ENCODE peak calls at places on chromosomes 13 and 19, in ten cellular contexts. B, C, S, P, V, D, R, Z, T and F are unnamed samples.

GRCh38 chr13:26943748-26944147 is 183.2 kb upstream of the GPR12 start:
- DNase-seq in B (no peak), C (no peak), S (no peak), P (no peak), V (no peak), D (no peak), R (no peak), Z (no peak), T (no peak), F (no peak)

GRCh38 chr13:99380402-99380801 is 73.2 kb upstream of the GPR183 start:
- DNase-seq in B (no peak), C (no peak), S (no peak), P (no peak), V (no peak), D (peak), R (no peak), Z (no peak), T (no peak), F (no peak)

GRCh38 chr13:41577437-41577836 is 120.1 kb downstream of the RGCC start:
- DNase-seq in B (peak), C (peak), S (peak), P (peak), V (no peak), D (no peak), R (no peak), Z (peak), T (no peak), F (no peak)

GRCh38 chr19:3844596-3844995 is 24.2 kb downstream of the ZFR2 start:
- DNase-seq in B (no peak), C (no peak), S (no peak), P (no peak), V (no peak), D (no peak), R (no peak), Z (no peak), T (no peak), F (peak)

GRCh38 chr13:25538276-25538675 is 166.5 kb downstream of the ATP8A2 start:
- DNase-seq in B (no peak), C (no peak), S (no peak), P (no peak), V (no peak), D (no peak), R (no peak), Z (no peak), T (no peak), F (no peak)

GRCh38 chr19:52961981-52962380 is 700 bp downstream of the ZNF816 start:
- DNase-seq in B (no peak), C (no peak), S (no peak), P (no peak), V (no peak), D (no peak), R (no peak), Z (no peak), T (peak), F (peak)

GRCh38 chr19:41327499-41328156 is 17.7 kb downstream of the CCDC97 start:
- DNase-seq in B (peak), C (peak), S (no peak), P (peak), V (peak), D (no peak), R (no peak), Z (no peak), T (peak), F (peak)

GRCh38 chr13:98532254-98532653 is 44.7 kb downstream of the STK24 start:
- DNase-seq in B (no peak), C (no peak), S (no peak), P (no peak), V (no peak), D (no peak), R (no peak), Z (no peak), T (no peak), F (no peak)

DNA sequence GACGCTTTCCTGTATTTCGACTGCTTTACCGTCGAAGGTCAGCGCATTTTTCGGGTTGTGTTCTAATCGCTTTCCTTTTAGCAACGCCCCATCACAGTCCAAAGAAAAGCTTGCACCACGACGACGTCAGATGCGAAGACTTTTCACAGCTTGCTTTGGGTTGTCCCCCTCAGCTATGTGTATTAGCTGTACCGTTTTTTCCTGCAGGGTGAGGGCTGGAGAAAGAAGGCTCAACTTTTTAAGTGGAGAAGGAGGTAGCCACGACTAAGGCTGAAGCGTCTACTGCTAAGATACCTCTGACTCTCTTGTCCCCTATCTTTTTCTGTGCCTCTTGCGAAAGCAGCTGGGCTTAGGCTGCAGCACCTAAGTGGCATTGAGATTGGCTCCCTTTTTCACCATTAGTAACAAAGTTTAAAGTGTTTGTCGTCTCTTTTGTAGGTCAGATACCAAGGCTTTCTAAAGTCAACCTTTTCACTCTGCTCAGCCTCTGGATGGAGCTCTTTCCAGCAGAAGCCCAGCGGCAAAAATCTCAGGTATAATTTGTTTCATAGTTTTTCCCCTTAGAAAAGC is 793 bp downstream of the CDADC1 start:
- DNase-seq in B (no peak), C (peak), S (peak), P (no peak), V (no peak), D (no peak), R (no peak), Z (no peak), T (peak), F (peak)
- TF ChIP-seq CTCF in B (no peak), C (no peak), S (no peak), P (no peak), V (no peak), D (no peak), R (no peak), Z (no peak), T (no peak), F (peak)

GRCh38 chr19:35015576-35016351 is 14.5 kb upstream of the SCN1B start:
- DNase-seq in B (no peak), C (no peak), S (peak), P (no peak), V (no peak), D (no peak), R (no peak), Z (no peak), T (no peak), F (no peak)

GRCh38 chr19:35011737-35012682 is 11.9 kb downstream of the GRAMD1A start:
- DNase-seq in B (no peak), C (no peak), S (no peak), P (no peak), V (no peak), D (no peak), R (no peak), Z (no peak), T (no peak), F (no peak)

GRCh38 chr19:35011091-35011689 is 11.1 kb downstream of the GRAMD1A start:
- DNase-seq in B (no peak), C (no peak), S (no peak), P (no peak), V (no peak), D (no peak), R (no peak), Z (no peak), T (no peak), F (no peak)

GRCh38 chr19:35013820-35014754 is 14.0 kb downstream of the GRAMD1A start:
- DNase-seq in B (no peak), C (no peak), S (no peak), P (no peak), V (no peak), D (no peak), R (no peak), Z (no peak), T (no peak), F (no peak)

GRCh38 chr19:35013047-35013819 is 13.1 kb downstream of the GRAMD1A start:
- DNase-seq in B (peak), C (peak), S (peak), P (peak), V (peak), D (peak), R (peak), Z (no peak), T (peak), F (no peak)
- TF ChIP-seq CTCF in B (peak), C (peak), S (peak), P (peak), V (peak), D (peak), R (peak), Z (peak), T (peak), F (peak)

DNA sequence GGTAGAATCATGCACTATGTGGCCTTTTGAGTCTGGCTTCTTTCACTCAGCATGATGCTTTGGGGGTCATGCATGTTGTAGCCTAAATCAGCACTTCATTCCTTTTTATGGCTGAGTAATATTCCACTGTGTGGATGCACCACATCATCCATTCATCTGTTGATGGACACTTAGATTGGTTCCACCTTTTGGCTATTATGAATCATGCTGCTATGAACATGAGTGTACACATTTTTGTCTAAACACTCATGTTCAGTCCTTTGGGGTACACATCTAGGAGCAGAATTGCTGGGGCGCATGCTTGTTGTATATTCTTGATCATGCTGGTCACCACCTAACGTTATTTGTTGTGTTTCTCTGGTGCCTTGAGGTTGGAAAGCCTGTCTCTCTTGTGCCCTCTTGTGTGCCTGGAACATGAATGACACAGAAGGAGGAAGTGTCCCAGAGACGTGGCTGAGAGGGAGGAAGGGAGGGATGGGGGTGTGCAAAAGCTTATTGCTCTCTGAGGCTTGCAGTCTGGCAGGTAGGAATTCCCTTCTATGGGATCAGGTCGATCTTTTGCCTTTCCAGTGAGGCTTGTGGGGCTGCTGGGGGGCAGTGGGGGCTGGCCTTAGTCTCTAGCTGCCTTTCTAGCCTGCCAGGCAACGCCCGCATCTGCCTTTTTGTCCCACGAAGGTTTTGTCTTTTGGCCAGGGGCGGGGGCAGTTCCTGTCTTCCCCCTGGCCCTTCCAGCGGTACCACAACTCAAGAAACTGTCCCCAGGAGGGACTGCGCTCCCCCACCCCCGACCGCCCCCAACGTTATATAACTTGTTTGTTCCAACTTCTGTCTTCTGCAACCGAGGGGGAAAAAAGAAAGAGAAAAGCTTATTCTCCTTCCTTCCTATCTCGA is 7.6 kb downstream of the KLHL26 start:
- DNase-seq in B (no peak), C (no peak), S (no peak), P (no peak), V (no peak), D (no peak), R (no peak), Z (no peak), T (peak), F (no peak)
- TF ChIP-seq CTCF in B (no peak), C (no peak), S (no peak), P (no peak), V (no peak), D (no peak), R (no peak), Z (no peak), T (no peak), F (no peak)

GRCh38 chr19:2050991-2051770 is at the start of gene MKNK2:
- DNase-seq in B (peak), C (peak), S (peak), P (peak), V (peak), D (peak), R (peak), Z (no peak), T (peak), F (peak)
- TF ChIP-seq CTCF in B (peak), C (peak), S (peak), P (peak), V (peak), D (peak), R (peak), Z (peak), T (peak), F (peak)

DNA sequence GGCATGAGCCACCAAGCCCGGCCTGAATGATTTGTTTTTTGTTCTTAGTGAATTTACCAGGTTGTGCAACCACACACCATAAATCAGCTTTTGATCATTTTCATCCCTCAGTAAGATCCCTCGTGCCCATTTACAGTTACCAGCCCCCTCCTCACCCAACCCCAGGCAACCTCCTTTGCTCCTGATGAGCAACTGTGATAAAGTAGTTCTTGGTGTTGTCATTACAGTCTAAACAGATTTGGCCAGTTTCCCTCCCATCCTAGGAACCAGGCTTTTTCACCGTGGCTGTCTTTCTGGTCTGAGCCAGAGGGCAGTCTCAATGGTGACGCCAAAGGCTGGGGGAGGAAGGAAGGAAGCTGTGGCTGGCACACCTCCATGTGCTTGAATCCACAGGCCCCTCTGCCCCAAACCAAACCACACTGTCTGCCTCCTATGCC is 61.2 kb upstream of the WDFY2 start:
- DNase-seq in B (peak), C (peak), S (peak), P (no peak), V (no peak), D (no peak), R (no peak), Z (no peak), T (peak), F (no peak)
- TF ChIP-seq CTCF in B (no peak), C (no peak), S (no peak), P (no peak), V (no peak), D (no peak), R (no peak), Z (no peak), T (no peak), F (no peak)

GRCh38 chr19:13241321-13242104 is 91.3 kb downstream of the IER2 start:
- DNase-seq in B (no peak), C (no peak), S (no peak), P (no peak), V (peak), D (no peak), R (no peak), Z (no peak), T (peak), F (no peak)
- TF ChIP-seq CTCF in B (no peak), C (no peak), S (no peak), P (no peak), V (peak), D (peak), R (no peak), Z (no peak), T (peak), F (no peak)